ENCODE peak calls at places on chromosomes 4 and X, in six cellular contexts. M is A549, Z is endothelial cell of umbilical vein, F is GM12878, L is K562, A is HepG2. Q is an unnamed sample.

GRCh38 chr4:141899541-141899940 is 263.2 kb downstream of the IL15 start:
- DNase-seq in M (no peak), Z (no peak), F (no peak), L (no peak), A (no peak), Q (no peak)

GRCh38 chr4:5711479-5712184 is 631 bp downstream of the EVC start:
- DNase-seq in M (peak; percentile 25), Z (peak; percentile 43), F (no peak), L (no peak), A (peak; percentile 15), Q (no peak)

GRCh38 chr4:1044469-1045192 is 33.2 kb downstream of the FGFRL1 start:
- DNase-seq in M (no peak), Z (no peak), F (no peak), L (no peak), A (no peak), Q (no peak)

GRCh38 chr4:26081795-26082498 is 167.9 kb downstream of the SMIM20 start:
- DNase-seq in M (peak; percentile 15), Z (peak; percentile 58), F (no peak), L (peak; percentile 54), A (peak; percentile 32), Q (peak; percentile 78)

GRCh38 chrX:34058005-34058404 is 74.1 kb downstream of the FAM47A start:
- DNase-seq in M (no peak), Z (no peak), F (no peak), L (no peak), A (no peak), Q (no peak)

GRCh38 chr4:24234288-24234848 is 344.5 kb upstream of the PPARGC1A start:
- DNase-seq in M (no peak), Z (no peak), F (no peak), L (no peak), A (no peak), Q (no peak)

GRCh38 chr4:168551211-168551610 is 54.4 kb downstream of the PALLD start:
- DNase-seq in M (no peak), Z (no peak), F (no peak), L (no peak), A (no peak), Q (no peak)

GRCh38 chrX:72142094-72142843 is 10.6 kb upstream of the RTL5 start:
- DNase-seq in M (no peak), Z (no peak), F (no peak), L (no peak), A (no peak), Q (no peak)

GRCh38 chr4:53981066-53981465 is 83.3 kb downstream of the CHIC2 start:
- DNase-seq in M (no peak), Z (no peak), F (no peak), L (no peak), A (no peak), Q (no peak)

GRCh38 chr4:110458494-110459266 is 17.3 kb upstream of the ENPEP start:
- DNase-seq in M (no peak), Z (no peak), F (no peak), L (no peak), A (no peak), Q (no peak)

GRCh38 chr4:185039508-185040273 is 21.4 kb downstream of the HELT start:
- DNase-seq in M (peak; percentile 66), Z (peak; percentile 68), F (peak; percentile 23), L (peak; percentile 73), A (peak; percentile 30), Q (peak; percentile 86)

GRCh38 chr4:23773884-23774636 is 115.8 kb downstream of the PPARGC1A start:
- DNase-seq in M (no peak), Z (no peak), F (no peak), L (no peak), A (no peak), Q (no peak)

GRCh38 chrX:132745593-132745992 is 212.8 kb downstream of the HS6ST2 start:
- DNase-seq in M (no peak), Z (no peak), F (no peak), L (no peak), A (no peak), Q (no peak)

GRCh38 chr4:48683784-48684666 is 96.1 kb downstream of the FRYL start:
- DNase-seq in M (no peak), Z (peak; percentile 31), F (no peak), L (peak; percentile 74), A (no peak), Q (peak; percentile 66)

GRCh38 chr4:185853841-185854240 is 41.8 kb upstream of the SORBS2 start:
- DNase-seq in M (no peak), Z (no peak), F (no peak), L (no peak), A (no peak), Q (no peak)

GRCh38 chrX:81021478-81021877 is 180.2 kb downstream of the HMGN5 start:
- DNase-seq in M (no peak), Z (no peak), F (no peak), L (no peak), A (no peak), Q (no peak)

GRCh38 chrX:15909605-15910004 is 55.0 kb upstream of the AP1S2 start:
- DNase-seq in M (no peak), Z (no peak), F (no peak), L (no peak), A (no peak), Q (no peak)

GRCh38 chr4:94615431-94615830 is 142.3 kb upstream of the BMPR1B start:
- DNase-seq in M (no peak), Z (no peak), F (no peak), L (no peak), A (no peak), Q (no peak)

GRCh38 chr4:6111354-6111930 is 88.9 kb downstream of the JAKMIP1 start:
- DNase-seq in M (no peak), Z (no peak), F (no peak), L (no peak), A (no peak), Q (no peak)

GRCh38 chr4:56530269-56531148 is 24.9 kb downstream of the ARL9 start:
- DNase-seq in M (peak; percentile 38), Z (peak; percentile 72), F (no peak), L (peak; percentile 99), A (peak; percentile 12), Q (peak; percentile 59)

GRCh38 chr4:26020896-26021295 is 106.9 kb downstream of the SMIM20 start:
- DNase-seq in M (no peak), Z (peak; percentile 19), F (no peak), L (no peak), A (peak; percentile 10), Q (no peak)

GRCh38 chr4:40306203-40306602 is 28.9 kb upstream of the CHRNA9 start:
- DNase-seq in M (no peak), Z (no peak), F (no peak), L (no peak), A (no peak), Q (peak; percentile 37)

GRCh38 chr4:175671491-175671934 is 140.6 kb downstream of the GPM6A start:
- DNase-seq in M (peak; percentile 7), Z (no peak), F (no peak), L (no peak), A (no peak), Q (no peak)

GRCh38 chr4:187183351-187183750 is 459.7 kb upstream of the FAT1 start:
- DNase-seq in M (no peak), Z (no peak), F (no peak), L (no peak), A (no peak), Q (no peak)

GRCh38 chr4:161256716-161257115 is 907.1 kb downstream of the FSTL5 start:
- DNase-seq in M (no peak), Z (peak; percentile 24), F (no peak), L (no peak), A (peak; percentile 22), Q (peak; percentile 18)

GRCh38 chrX:134969726-134970125 is 21.1 kb upstream of the SMIM10 start:
- DNase-seq in M (no peak), Z (no peak), F (no peak), L (no peak), A (no peak), Q (no peak)

DNA sequence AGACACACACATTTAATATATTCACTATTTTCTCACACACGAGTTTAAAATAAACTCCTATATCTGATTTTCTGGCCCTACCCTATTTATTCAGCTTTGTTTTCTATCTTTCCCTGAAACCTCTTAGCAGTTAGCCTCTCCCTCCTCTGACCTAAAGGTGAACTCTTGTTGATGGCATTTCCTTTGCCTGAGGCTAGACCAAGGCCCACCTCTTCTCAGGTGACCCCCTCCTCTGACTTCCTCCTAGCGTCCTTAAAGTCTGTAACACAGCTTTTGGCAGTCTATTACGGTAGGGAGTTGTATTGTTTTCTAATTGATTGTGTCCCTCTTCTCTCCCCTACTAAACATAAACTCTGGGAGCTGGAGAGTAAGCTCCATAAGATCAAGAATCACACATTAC is 1.7 kb upstream of the SRPX2 start:
- DNase-seq in M (no peak), Z (peak; percentile 19), F (no peak), L (no peak), A (no peak), Q (no peak)
- TF ChIP-seq MYC in M (no peak), Z (no peak), F (no peak), L (no peak), A (no peak), Q (no peak)

GRCh38 chr4:103060453-103061148 is 16.0 kb downstream of the SLC9B2 start:
- DNase-seq in M (no peak), Z (no peak), F (no peak), L (no peak), A (no peak), Q (no peak)
- TF ChIP-seq CTCF in M (no peak), Z (no peak), F (no peak), L (no peak), A (no peak), Q (no peak)

GRCh38 chr4:70637239-70637920 is 8.8 kb downstream of the ENAM start:
- DNase-seq in M (no peak), Z (no peak), F (no peak), L (no peak), A (no peak), Q (no peak)
- TF ChIP-seq POLR2A in M (no peak), Z (no peak), F (no peak), L (no peak), A (no peak), Q (no peak)

DNA sequence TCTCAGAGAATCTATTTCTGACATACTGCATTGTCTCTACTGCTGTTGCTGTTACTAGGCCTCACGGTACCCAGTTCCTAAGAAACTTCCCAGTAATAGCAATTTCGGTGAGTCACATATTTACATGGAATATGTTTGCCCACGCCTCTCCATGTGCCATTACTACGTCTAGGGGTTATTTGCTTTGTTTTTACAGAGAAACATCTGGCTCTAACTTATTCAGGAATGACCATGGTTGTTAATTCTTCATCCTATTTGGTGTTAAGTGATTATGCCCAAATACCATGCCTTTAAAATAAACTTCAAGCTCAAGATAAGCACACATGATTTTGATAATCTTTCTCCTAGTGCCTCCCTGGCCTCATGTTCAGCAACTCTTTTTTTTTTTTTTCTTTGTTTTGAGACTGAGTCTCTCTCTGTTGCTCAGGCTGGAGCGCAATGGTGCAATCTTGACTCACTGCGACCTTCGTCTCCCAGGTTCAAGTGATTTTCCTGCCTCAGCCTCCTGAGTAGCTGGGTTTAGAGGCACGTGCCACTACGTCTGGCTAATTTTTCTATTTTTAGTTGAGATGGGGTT is 101.0 kb upstream of the HS3ST1 start:
- DNase-seq in M (no peak), Z (peak; percentile 93), F (no peak), L (no peak), A (no peak), Q (no peak)
- TF ChIP-seq MYC in M (no peak), Z (no peak), F (no peak), L (no peak), A (no peak), Q (no peak)

GRCh38 chr4:31039382-31039781 is 319.2 kb downstream of the PCDH7 start:
- DNase-seq in M (no peak), Z (no peak), F (no peak), L (no peak), A (no peak), Q (no peak)
- TF ChIP-seq CTCF in M (no peak), Z (no peak), F (no peak), L (no peak), A (no peak), Q (no peak)

GRCh38 chrX:119783026-119783425 is 8.4 kb downstream of the RPL39 start:
- DNase-seq in M (no peak), Z (no peak), F (no peak), L (no peak), A (no peak), Q (peak; percentile 60)

GRCh38 chrX:119784747-119785446 is 6.5 kb downstream of the RPL39 start:
- DNase-seq in M (peak; percentile 26), Z (peak; percentile 23), F (no peak), L (peak; percentile 46), A (no peak), Q (peak; percentile 68)
- TF ChIP-seq POLR2A in M (no peak), Z (no peak), F (peak; percentile 51), L (peak; percentile 67), A (peak; percentile 30), Q (no peak)

Q was measured in NB4.